ENCODE peak calls at places on chromosome 3, in eight cellular contexts. M is fibroblast of mammary gland; J is H4; V is LHCN-M2; L is GM12864; I is activated CD4-positive, CD25-positive, alpha-beta regulatory T cell treated with anti-CD3 and anti-CD28 coated beads, Interleukin-2, amount 50 U/mL, for 72 hours; N is hepatic stellate cell; R is psoas muscle. Z is an unnamed sample.

GRCh38 chr3:131903988-131904415 is 130.8 kb downstream of the CPNE4 start:
- DNase-seq in M (peak), J (peak), V (peak), L (no peak), I (no peak), N (peak), R (peak), Z (no peak)

GRCh38 chr3:142987080-142987700 is 14.2 kb upstream of the U2SURP start:
- DNase-seq in M (peak), J (peak), V (peak), L (no peak), I (no peak), N (peak), R (no peak), Z (peak)

GRCh38 chr3:20130122-20130521 is 55.9 kb downstream of the SGO1 start:
- DNase-seq in M (no peak), J (no peak), V (no peak), L (no peak), I (no peak), N (no peak), R (no peak), Z (no peak)

GRCh38 chr3:114418724-114419543 is 125.1 kb downstream of the TIGIT start:
- DNase-seq in M (peak), J (peak), V (peak), L (no peak), I (no peak), N (peak), R (no peak), Z (peak)

GRCh38 chr3:195178124-195178910 is 92.6 kb downstream of the XXYLT1 start:
- DNase-seq in M (no peak), J (no peak), V (no peak), L (no peak), I (no peak), N (peak), R (no peak), Z (peak)

GRCh38 chr3:18351069-18351628 is 74.0 kb downstream of the SATB1 start:
- DNase-seq in M (no peak), J (no peak), V (no peak), L (no peak), I (no peak), N (no peak), R (no peak), Z (no peak)

GRCh38 chr3:120144267-120144666 is 50.0 kb upstream of the GSK3B start:
- DNase-seq in M (no peak), J (no peak), V (peak), L (no peak), I (no peak), N (peak), R (no peak), Z (no peak)

GRCh38 chr3:188573286-188573928 is 419.4 kb downstream of the LPP start:
- DNase-seq in M (no peak), J (no peak), V (no peak), L (no peak), I (no peak), N (no peak), R (no peak), Z (no peak)

GRCh38 chr3:185332026-185332735 is 30.8 kb upstream of the MAP3K13 start:
- DNase-seq in M (peak), J (peak), V (peak), L (peak), I (no peak), N (no peak), R (no peak), Z (no peak)

GRCh38 chr3:13537926-13538325 is 11.0 kb upstream of the FBLN2 start:
- DNase-seq in M (peak), J (peak), V (peak), L (no peak), I (no peak), N (peak), R (peak), Z (no peak)

GRCh38 chr3:51397389-51397788 is 6.3 kb downstream of the RBM15B start:
- DNase-seq in M (no peak), J (no peak), V (no peak), L (no peak), I (no peak), N (no peak), R (no peak), Z (no peak)

GRCh38 chr3:8529197-8529637 is 27.6 kb downstream of the LMCD1 start:
- DNase-seq in M (peak), J (no peak), V (no peak), L (no peak), I (no peak), N (peak), R (no peak), Z (no peak)

GRCh38 chr3:1394188-1394587 is 301.4 kb downstream of the CNTN6 start:
- DNase-seq in M (no peak), J (no peak), V (no peak), L (no peak), I (no peak), N (no peak), R (no peak), Z (no peak)

GRCh38 chr3:11165457-11165856 is 11.2 kb downstream of the HRH1 start:
- DNase-seq in M (no peak), J (no peak), V (no peak), L (no peak), I (no peak), N (no peak), R (no peak), Z (no peak)

GRCh38 chr3:87507753-87508152 is 231.4 kb upstream of the POU1F1 start:
- DNase-seq in M (no peak), J (no peak), V (no peak), L (no peak), I (no peak), N (no peak), R (no peak), Z (no peak)

GRCh38 chr3:144142151-144142855 is 170.7 kb downstream of the DIPK2A start:
- DNase-seq in M (peak), J (peak), V (peak), L (no peak), I (no peak), N (no peak), R (no peak), Z (no peak)

GRCh38 chr3:169259134-169259533 is 404.4 kb downstream of the MECOM start:
- DNase-seq in M (no peak), J (no peak), V (no peak), L (no peak), I (no peak), N (no peak), R (no peak), Z (no peak)

Z was measured in SHP77.